ENCODE peak calls at places on chromosome 14, in four cellular contexts. H, S, K and W are unnamed samples.

GRCh38 chr14:101761881-101762529 is 496 bp downstream of the PPP2R5C start:
- DNase-seq in H (peak), S (peak), K (peak), W (no peak)

GRCh38 chr14:90522585-90523191 is 125.9 kb downstream of the CALM1 start:
- DNase-seq in H (peak), S (peak), K (no peak), W (peak)

GRCh38 chr14:68951051-68951797 is 27.9 kb downstream of the ACTN1 start:
- DNase-seq in H (peak), S (peak), K (no peak), W (peak)

GRCh38 chr14:89613260-89614008 is 196.4 kb upstream of the FOXN3 start:
- DNase-seq in H (no peak), S (no peak), K (no peak), W (no peak)

GRCh38 chr14:94641632-94641955 is 29.4 kb downstream of the SERPINA3 start:
- DNase-seq in H (no peak), S (no peak), K (no peak), W (no peak)

GRCh38 chr14:100717371-100717770 is 9.3 kb upstream of the DLK1 start:
- DNase-seq in H (no peak), S (no peak), K (no peak), W (peak)

GRCh38 chr14:98725196-98725595 is 546.8 kb downstream of the BCL11B start:
- DNase-seq in H (no peak), S (no peak), K (no peak), W (no peak)

GRCh38 chr14:98580131-98580678 is 691.8 kb downstream of the BCL11B start:
- DNase-seq in H (no peak), S (no peak), K (no peak), W (peak)

GRCh38 chr14:60095781-60096450 is 4.2 kb downstream of the PCNX4 start:
- DNase-seq in H (no peak), S (no peak), K (no peak), W (no peak)

GRCh38 chr14:99040711-99041110 is 231.3 kb downstream of the BCL11B start:
- DNase-seq in H (no peak), S (no peak), K (no peak), W (no peak)

GRCh38 chr14:60090864-60091519 is 731 bp upstream of the PCNX4 start:
- DNase-seq in H (peak), S (peak), K (peak), W (no peak)